ENCODE peak calls at places on chromosomes 3 and 15, in eight cellular contexts. S is GM10248, X is mammary epithelial cell, Q is sigmoid colon, O is fibroblast of pulmonary artery, A is AG10803, V is esophagus squamous epithelium, T is epithelial cell of esophagus. I is an unnamed sample.

GRCh38 chr3:43349759-43350158 is 63.4 kb downstream of the SNRK start:
- DNase-seq in S (no peak), X (no peak), Q (no peak), O (no peak), A (peak), V (no peak), T (no peak), I (no peak)

GRCh38 chr3:171833775-171834460 is 9.2 kb upstream of the TMEM212 start:
- DNase-seq in S (peak), X (no peak), Q (no peak), O (peak), A (peak), V (no peak), T (peak), I (peak)

GRCh38 chr3:186651678-186652215 is 11.5 kb downstream of the FETUB start:
- DNase-seq in S (no peak), X (no peak), Q (no peak), O (no peak), A (no peak), V (no peak), T (peak), I (no peak)

GRCh38 chr3:156551261-156551660 is 3.7 kb downstream of the SSR3 start:
- DNase-seq in S (no peak), X (no peak), Q (no peak), O (no peak), A (peak), V (no peak), T (peak), I (no peak)

GRCh38 chr3:120780977-120781376 is 38.4 kb downstream of the GTF2E1 start:
- DNase-seq in S (peak), X (no peak), Q (no peak), O (peak), A (peak), V (no peak), T (peak), I (no peak)

GRCh38 chr3:148600902-148601765 is 96.6 kb upstream of the AGTR1 start:
- DNase-seq in S (no peak), X (no peak), Q (no peak), O (no peak), A (no peak), V (no peak), T (peak), I (no peak)

GRCh38 chr15:58951388-58952060 is 18.0 kb upstream of the SLTM start:
- DNase-seq in S (no peak), X (peak), Q (no peak), O (peak), A (peak), V (no peak), T (peak), I (no peak)

GRCh38 chr3:127679534-127680145 is 6.9 kb downstream of the ABTB1 start:
- DNase-seq in S (no peak), X (no peak), Q (peak), O (no peak), A (no peak), V (no peak), T (no peak), I (no peak)

GRCh38 chr3:152438706-152439105 is 170.0 kb downstream of the MBNL1 start:
- DNase-seq in S (no peak), X (no peak), Q (no peak), O (no peak), A (no peak), V (no peak), T (no peak), I (no peak)

GRCh38 chr15:33026614-33027013 is 167.9 kb downstream of the FMN1 start:
- DNase-seq in S (no peak), X (no peak), Q (no peak), O (no peak), A (no peak), V (no peak), T (no peak), I (no peak)

GRCh38 chr15:66834863-66835557 is 133.0 kb downstream of the SMAD6 start:
- DNase-seq in S (no peak), X (no peak), Q (no peak), O (no peak), A (no peak), V (no peak), T (no peak), I (no peak)

GRCh38 chr3:45939341-45939771 is 3.9 kb upstream of the CXCR6 start:
- DNase-seq in S (no peak), X (no peak), Q (no peak), O (no peak), A (no peak), V (no peak), T (peak), I (no peak)

GRCh38 chr3:177968891-177969290 is 567.3 kb upstream of the KCNMB2 start:
- DNase-seq in S (no peak), X (peak), Q (no peak), O (no peak), A (no peak), V (no peak), T (peak), I (no peak)

DNA sequence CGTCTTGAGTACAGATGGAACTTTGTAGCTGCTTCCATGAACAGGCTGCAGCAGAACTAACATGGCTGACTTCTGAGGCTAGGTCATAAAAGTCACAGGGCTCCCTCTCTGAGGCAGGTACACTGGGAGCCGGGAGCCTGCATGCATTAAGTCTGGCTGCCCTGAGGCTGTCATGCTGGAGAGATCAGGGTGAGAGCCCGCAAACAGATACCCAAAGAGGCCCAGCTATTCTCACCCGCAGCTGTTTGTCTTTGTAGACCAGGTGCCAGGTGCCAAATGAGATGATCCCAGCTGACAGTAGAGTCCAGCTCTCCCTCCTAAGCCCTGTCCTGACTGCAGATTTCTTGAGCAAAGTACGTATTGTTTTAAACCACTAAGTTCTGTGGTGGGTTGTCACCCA is 8.6 kb upstream of the SLCO3A1 start:
- DNase-seq in S (no peak), X (no peak), Q (no peak), O (no peak), A (no peak), V (no peak), T (no peak), I (no peak)
- TF ChIP-seq CTCF in S (no peak), X (no peak), Q (no peak), O (no peak), A (no peak), V (no peak), T (no peak), I (no peak)

DNA sequence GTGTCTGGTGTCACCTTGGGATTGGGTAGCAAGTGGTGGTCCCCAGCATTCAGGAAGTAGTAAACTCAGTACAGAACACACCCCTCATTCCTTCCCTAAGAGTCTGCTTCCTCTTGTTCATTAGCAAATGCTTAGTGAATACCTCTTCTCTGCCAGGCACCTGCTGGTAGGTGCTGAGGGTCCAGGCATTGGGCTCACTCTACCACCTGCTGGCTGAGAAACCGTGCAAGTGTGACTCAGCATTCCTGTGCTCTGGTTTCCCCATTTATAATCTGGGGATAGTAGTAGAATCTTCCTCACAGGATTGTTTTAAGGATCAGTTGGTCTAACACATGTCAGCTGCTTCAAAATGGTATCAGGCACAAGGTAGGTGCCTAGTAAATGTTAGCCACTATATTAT is 4.8 kb downstream of the SHF start:
- DNase-seq in S (no peak), X (no peak), Q (no peak), O (no peak), A (no peak), V (no peak), T (no peak), I (no peak)
- TF ChIP-seq CTCF in S (no peak), X (no peak), Q (no peak), O (no peak), A (no peak), V (no peak), T (no peak), I (no peak)

DNA sequence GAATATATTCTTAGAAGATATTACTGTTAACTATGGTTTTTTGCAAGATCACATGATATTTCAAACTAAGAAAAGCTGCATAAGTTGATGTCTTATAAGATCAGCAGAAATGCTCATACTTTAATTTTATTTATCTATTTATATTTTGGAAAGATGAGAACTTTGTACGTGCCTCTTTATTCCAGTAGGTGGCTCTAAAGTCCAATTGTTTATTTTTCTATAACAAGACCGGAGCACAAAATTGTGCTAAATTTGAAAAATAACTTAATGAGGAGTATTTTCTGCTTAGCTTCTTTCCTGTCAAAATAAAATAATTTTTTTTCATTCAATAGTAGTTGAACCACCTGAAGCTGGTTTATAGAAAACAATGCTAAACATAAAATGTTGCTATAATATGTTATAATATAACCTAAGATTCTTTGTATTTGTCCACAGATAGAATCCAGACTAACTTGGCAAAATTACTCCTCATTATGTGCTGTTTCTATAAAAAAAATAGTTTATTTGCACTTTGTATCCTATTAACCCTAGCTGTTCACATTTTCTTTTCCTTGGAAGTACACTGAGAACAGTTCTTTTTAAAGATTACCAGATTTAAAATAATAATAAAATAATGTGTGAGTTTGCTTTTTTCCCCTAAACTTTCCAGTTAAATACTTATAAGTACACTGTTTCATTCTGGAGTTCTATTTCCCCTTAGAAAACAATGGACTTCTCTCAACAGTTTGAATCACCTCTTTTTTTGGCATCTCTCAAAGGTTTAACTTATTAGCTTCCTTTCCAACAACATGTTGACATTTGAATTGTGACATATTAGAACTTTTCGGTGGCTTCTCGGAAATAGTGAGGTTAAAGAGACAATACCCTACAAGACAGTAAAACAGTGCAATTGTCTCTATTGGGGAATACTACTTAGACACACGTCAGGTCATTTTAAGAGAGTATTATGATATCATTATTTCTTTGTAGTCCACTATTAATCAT is 530.0 kb downstream of the MECOM start:
- DNase-seq in S (no peak), X (no peak), Q (no peak), O (peak), A (peak), V (no peak), T (peak), I (peak)
- TF ChIP-seq CTCF in S (no peak), X (peak), Q (no peak), O (peak), A (peak), V (peak), T (peak), I (peak)

DNA sequence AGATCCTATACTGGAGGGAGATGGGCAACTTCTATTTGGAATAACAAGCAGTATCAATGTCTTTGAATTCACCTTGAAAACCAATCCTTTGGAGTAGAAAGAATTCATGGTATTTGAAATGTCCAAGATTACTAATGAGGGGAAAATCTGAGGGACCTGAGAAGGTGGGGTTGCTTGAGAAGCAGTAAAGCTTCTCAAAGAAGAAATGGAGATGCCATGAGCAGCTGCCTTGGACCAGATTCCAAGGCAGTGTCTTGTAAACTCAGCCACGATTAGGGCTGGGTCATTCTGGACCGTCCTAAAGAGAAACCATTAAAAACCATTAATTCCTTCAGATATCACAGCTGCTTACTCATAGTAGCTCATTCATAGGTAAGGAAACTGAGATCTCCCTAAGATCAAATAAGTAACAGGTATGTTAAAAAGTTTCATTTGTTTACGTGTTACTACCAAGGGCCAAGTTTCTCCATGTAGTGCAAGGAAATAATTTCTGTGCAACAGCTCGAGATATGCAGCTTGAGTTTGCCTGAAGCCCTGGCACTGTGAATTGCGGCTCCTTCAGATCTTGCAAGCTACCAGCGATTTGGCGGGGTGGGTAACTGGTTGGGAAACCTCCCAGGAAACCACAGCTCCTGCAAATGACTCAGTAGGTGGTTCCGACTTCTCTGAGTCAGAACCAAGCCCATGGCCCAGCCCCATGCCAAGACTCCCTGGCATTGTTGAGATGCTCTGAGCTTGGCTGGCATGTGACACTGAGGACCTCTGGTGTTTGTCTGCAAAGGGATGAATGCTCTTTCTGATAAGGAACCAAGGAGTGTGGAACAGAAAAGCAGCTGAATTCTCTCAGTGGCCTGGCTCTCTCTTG is 296.8 kb downstream of the RORA start:
- DNase-seq in S (no peak), X (peak), Q (no peak), O (peak), A (peak), V (no peak), T (peak), I (no peak)
- TF ChIP-seq CTCF in S (peak), X (peak), Q (no peak), O (no peak), A (peak), V (peak), T (peak), I (no peak)

GRCh38 chr3:139541898-139542288 is 2.4 kb upstream of the RBP1 start:
- DNase-seq in S (no peak), X (no peak), Q (no peak), O (no peak), A (no peak), V (no peak), T (no peak), I (no peak)
- TF ChIP-seq CTCF in S (no peak), X (no peak), Q (no peak), O (no peak), A (no peak), V (no peak), T (peak), I (no peak)

GRCh38 chr3:33718595-33718907 is 497 bp upstream of the CLASP2 start:
- DNase-seq in S (no peak), X (no peak), Q (no peak), O (no peak), A (no peak), V (no peak), T (no peak), I (no peak)

GRCh38 chr3:33722186-33722585 is 4.1 kb upstream of the CLASP2 start:
- DNase-seq in S (no peak), X (no peak), Q (no peak), O (no peak), A (no peak), V (no peak), T (no peak), I (no peak)

GRCh38 chr3:33716227-33716626 is 1.8 kb downstream of the CLASP2 start:
- DNase-seq in S (no peak), X (peak), Q (no peak), O (no peak), A (no peak), V (no peak), T (peak), I (no peak)

GRCh38 chr3:33717616-33717865 is 513 bp downstream of the CLASP2 start:
- DNase-seq in S (no peak), X (no peak), Q (peak), O (peak), A (no peak), V (no peak), T (no peak), I (no peak)

GRCh38 chr3:33717866-33718594 is at the start of gene CLASP2:
- DNase-seq in S (peak), X (peak), Q (peak), O (peak), A (peak), V (peak), T (peak), I (peak)
- TF ChIP-seq CTCF in S (no peak), X (no peak), Q (no peak), O (no peak), A (no peak), V (no peak), T (no peak), I (no peak)

GRCh38 chr3:169564883-169565282 is 98.6 kb downstream of the MECOM start:
- DNase-seq in S (no peak), X (no peak), Q (no peak), O (no peak), A (no peak), V (no peak), T (no peak), I (no peak)
- TF ChIP-seq CTCF in S (no peak), X (no peak), Q (no peak), O (peak), A (no peak), V (no peak), T (peak), I (peak)

GRCh38 chr3:161508852-161509477 is 12.4 kb downstream of the OTOL1 start:
- DNase-seq in S (peak), X (no peak), Q (no peak), O (peak), A (no peak), V (no peak), T (peak), I (peak)
- TF ChIP-seq CTCF in S (peak), X (peak), Q (no peak), O (peak), A (peak), V (no peak), T (peak), I (peak)

DNA sequence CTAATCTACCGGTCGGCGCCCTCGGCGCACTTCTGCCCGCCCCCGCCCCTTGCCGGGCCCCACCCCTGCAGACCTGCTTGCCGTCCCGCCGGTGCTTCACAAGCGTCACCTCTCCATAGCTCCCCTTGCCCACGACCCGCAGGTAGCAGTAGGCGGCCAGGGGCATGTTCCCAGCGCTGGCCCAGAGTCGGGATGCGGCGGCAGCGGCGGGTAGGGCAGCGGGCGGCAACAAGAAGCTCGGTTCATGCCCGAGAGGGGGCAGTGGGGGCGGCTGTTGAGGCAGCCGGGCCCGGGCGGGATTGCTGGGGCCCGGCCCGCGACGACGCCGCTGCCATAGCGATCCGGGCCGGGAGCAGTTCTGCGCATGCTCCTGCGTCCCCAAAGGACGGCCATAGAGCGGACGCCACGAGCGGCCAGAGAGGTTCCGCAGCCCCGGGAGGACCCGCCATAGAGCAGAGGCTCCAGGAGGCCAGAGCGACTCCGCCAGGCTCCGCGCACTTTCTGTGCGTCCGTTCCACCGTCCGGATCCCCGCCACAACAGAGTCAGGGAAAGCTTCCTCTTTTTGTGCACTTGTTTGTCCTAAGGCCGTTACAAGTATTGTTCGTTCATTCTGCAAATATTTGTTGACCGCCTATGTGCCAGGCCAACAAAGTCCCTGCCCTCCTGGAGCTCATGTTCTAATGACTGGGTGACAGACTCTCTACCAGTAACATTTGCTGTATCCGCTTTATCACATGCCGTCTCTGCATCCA is at the start of gene NEK4:
- DNase-seq in S (peak), X (peak), Q (peak), O (peak), A (peak), V (peak), T (peak), I (peak)
- TF ChIP-seq CTCF in S (no peak), X (no peak), Q (no peak), O (no peak), A (peak), V (no peak), T (no peak), I (no peak)

GRCh38 chr15:68389041-68389930 is 42.7 kb downstream of the ITGA11 start:
- DNase-seq in S (no peak), X (no peak), Q (peak), O (no peak), A (no peak), V (no peak), T (no peak), I (no peak)
- TF ChIP-seq CTCF in S (no peak), X (no peak), Q (no peak), O (peak), A (no peak), V (no peak), T (no peak), I (no peak)